ENCODE peak calls at places on chromosomes 11 and 22, in four cellular contexts. L, M, Z and T are unnamed samples.

GRCh38 chr22:19082793-19083192 is 39.4 kb downstream of the DGCR2 start:
- DNase-seq in L (no peak), M (no peak), Z (no peak), T (no peak)

GRCh38 chr11:1129666-1130160 is 28.0 kb upstream of the MUC5AC start:
- DNase-seq in L (no peak), M (no peak), Z (no peak), T (no peak)

GRCh38 chr11:44605068-44605708 is 39.7 kb downstream of the CD82 start:
- DNase-seq in L (no peak), M (no peak), Z (no peak), T (no peak)

GRCh38 chr11:11798586-11799438 is 43.0 kb upstream of the USP47 start:
- DNase-seq in L (peak), M (peak), Z (peak), T (peak)

GRCh38 chr11:65422633-65423515 is at the start of gene NEAT1:
- DNase-seq in L (peak), M (peak), Z (peak), T (peak)

GRCh38 chr22:31637938-31638618 is 23.9 kb downstream of the PISD start:
- DNase-seq in L (peak), M (no peak), Z (no peak), T (no peak)

GRCh38 chr11:125903753-125904659 is at the start of gene DDX25:
- DNase-seq in L (no peak), M (no peak), Z (no peak), T (no peak)

GRCh38 chr11:60077216-60077817 is 11.1 kb upstream of the MS4A2 start:
- DNase-seq in L (no peak), M (no peak), Z (no peak), T (no peak)

GRCh38 chr11:14974723-14975587 is 2.8 kb upstream of the CALCA start:
- DNase-seq in L (peak), M (no peak), Z (peak), T (peak)

GRCh38 chr11:491358-491757 is 15.7 kb downstream of the RNH1 start:
- DNase-seq in L (no peak), M (no peak), Z (no peak), T (no peak)

GRCh38 chr11:94638278-94638901 is 71.2 kb downstream of the PIWIL4 start:
- DNase-seq in L (no peak), M (no peak), Z (no peak), T (no peak)

GRCh38 chr22:23184764-23185113 is 4.4 kb downstream of the BCR start:
- DNase-seq in L (no peak), M (no peak), Z (peak), T (no peak)

GRCh38 chr11:11620966-11621880 is 582 bp downstream of the GALNT18 start:
- DNase-seq in L (no peak), M (peak), Z (peak), T (no peak)

GRCh38 chr11:130260735-130261134 is 54.0 kb downstream of the ZBTB44 start:
- DNase-seq in L (no peak), M (no peak), Z (no peak), T (no peak)

GRCh38 chr11:71240865-71241691 is 11.3 kb downstream of the SHANK2 start:
- DNase-seq in L (peak), M (peak), Z (no peak), T (no peak)

GRCh38 chr22:37021041-37021440 is 1.5 kb downstream of the MPST start:
- DNase-seq in L (no peak), M (no peak), Z (no peak), T (no peak)

GRCh38 chr22:37018086-37018814 is 997 bp downstream of the TST start:
- DNase-seq in L (no peak), M (no peak), Z (no peak), T (no peak)

GRCh38 chr22:37020192-37020479 is 594 bp downstream of the MPST start:
- DNase-seq in L (peak), M (peak), Z (no peak), T (no peak)

GRCh38 chr22:37018815-37019308 is 385 bp downstream of the TST start:
- DNase-seq in L (peak), M (peak), Z (peak), T (peak)

DNA sequence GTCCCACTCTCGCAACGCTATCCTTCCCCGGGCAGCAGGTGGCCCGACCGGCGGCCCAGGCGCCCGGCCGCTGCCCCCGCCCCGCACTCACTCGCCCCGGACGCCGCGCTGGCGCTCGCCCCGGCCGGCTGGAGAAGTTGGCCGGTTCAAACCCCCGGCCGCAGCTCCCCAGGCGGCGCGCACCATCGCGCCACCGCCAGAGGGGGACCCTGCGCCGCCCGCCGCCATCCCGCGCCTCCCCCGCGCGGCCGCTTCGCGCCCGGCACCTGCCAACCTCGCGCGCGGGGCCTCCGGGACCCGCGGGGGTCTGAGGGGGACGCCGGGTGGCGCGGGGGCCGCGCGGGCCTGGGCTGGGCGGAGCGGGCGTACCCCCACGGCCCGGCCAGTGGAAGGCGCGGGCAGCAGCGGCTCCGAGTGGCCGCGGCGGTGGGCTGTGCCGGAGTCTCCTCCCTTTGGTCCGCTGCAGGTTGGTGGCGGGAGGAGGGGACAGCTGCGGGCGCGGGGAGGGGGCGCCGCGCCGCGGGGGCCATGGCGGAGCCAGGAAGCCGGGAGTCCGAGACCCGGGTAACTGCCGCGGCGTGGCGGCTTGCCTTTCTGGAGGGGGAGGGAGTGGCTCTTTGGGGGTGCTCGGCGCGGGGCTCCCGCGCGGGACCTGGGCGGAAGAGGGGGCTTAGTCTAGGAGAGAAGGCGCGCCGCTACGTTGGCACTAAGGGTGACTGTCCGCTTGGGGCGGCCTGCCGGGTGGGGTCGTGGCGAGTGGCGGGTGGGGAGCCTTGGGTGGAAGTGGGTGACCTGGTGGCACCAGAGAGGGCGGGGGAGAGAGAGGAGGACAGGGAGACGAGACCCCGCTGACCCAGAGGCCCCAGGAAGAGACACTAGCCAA is at the start of the genes MPST and TST:
- DNase-seq in L (peak), M (peak), Z (peak), T (peak)
- TF ChIP-seq CTCF in L (no peak), M (no peak), Z (no peak), T (no peak)

DNA sequence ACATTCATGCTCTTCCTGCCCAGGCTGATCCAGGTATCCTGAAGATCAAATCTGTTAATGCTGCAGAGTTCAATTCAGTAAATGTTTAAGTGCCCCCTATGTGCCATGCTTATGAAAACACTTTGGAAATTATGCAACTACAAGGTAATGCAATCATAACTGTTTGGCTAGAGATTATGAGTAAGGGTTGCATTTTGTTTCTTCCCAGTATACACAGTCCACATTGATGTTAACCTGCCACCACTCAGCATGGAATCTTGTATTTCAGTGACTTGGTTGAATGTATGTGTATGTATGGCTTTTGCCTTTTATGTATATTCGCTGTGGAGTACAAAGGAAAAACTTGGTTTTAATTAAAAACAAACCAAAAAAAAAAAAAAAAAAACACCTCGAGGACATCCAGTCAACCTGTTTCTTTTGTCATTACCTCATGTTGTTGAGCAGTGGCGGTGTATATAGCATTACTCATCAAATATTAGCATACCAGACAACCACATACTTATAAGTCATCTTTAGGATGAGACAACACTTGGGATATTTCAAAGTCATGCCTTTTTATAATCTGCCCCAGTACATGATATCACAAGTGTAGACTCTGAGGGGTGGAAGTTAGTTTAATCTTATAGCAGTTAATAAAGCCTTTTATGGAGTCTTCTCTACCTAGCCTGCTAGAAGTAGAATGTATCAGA is 86.1 kb upstream of the HORMAD2 start:
- DNase-seq in L (no peak), M (peak), Z (no peak), T (no peak)
- TF ChIP-seq CTCF in L (no peak), M (no peak), Z (no peak), T (no peak)

GRCh38 chr11:92865352-92865751 is 104.1 kb upstream of the MTNR1B start:
- DNase-seq in L (peak), M (no peak), Z (no peak), T (no peak)

GRCh38 chr11:92859290-92859689 is 110.2 kb upstream of the MTNR1B start:
- DNase-seq in L (no peak), M (no peak), Z (no peak), T (no peak)

GRCh38 chr11:92866679-92867282 is 102.7 kb upstream of the MTNR1B start:
- DNase-seq in L (no peak), M (no peak), Z (no peak), T (no peak)

DNA sequence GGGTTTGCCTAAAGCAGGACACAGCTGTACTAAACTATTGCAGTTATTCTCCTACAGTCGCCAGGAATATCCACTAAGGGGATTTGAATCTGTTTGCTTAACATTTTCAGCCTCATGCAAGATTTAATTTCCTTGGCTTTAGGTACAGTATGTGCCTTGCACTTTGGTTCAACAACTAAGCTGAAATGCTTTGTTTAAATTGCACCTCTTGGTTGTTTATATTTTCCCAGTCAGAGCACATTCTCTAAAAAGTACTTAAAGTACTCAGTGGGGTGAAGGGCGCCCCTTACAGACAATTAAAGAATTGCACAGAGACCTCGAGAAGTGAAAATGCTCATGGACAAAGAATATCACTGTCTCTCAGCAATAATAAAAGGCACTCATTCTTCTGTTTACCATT is 107.8 kb upstream of the MTNR1B start:
- DNase-seq in L (no peak), M (no peak), Z (no peak), T (no peak)
- TF ChIP-seq CTCF in L (no peak), M (no peak), Z (no peak), T (no peak)

GRCh38 chr11:46387919-46388618 is 3.5 kb downstream of the CHRM4 start:
- DNase-seq in L (no peak), M (no peak), Z (peak), T (no peak)

GRCh38 chr11:46390331-46391171 is 1.0 kb downstream of the CHRM4 start:
- DNase-seq in L (no peak), M (no peak), Z (peak), T (no peak)

GRCh38 chr11:46387456-46387855 is 4.1 kb downstream of the CHRM4 start:
- DNase-seq in L (no peak), M (no peak), Z (peak), T (no peak)

GRCh38 chr11:46389450-46390330 is 1.9 kb downstream of the CHRM4 start:
- DNase-seq in L (peak), M (peak), Z (peak), T (no peak)

DNA sequence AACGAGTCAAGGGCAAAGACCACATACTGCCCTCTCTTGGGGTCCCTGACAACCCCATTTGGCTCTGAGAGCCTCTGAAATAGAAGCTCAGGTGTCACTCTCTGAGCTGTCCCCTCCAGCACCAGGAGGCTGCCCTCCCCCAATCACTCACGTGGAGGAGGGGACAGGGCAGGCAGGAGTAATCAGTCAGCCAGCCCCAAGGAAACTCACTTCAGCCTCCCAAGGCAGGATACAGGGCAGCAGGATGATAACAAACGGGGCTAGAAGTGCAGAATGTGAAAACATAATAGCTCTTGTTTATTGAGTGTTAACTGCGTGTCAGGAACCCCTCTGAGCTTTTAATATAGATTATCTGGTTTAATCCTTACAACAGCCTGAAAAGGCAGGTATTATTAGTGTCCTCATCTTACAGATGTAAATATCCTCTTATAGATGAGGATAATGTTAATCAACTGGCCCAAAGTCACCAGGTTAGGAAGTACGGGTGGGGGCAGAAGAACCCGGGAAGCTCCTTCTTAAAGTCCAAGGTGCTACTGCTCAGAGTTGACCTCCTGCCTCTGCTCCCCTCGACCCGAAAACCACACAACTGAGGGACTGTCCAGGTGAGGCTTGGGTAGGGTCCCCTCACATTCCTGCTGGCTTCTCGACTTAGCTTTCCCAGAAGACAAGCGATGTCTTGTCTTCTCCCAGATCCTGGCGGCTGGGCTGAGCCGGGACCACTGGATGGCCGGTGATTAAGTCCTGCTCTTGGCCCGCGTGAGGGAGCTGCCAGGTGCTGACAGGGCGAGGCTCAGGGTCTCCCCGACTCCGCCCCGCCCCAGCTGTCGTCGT is 2.7 kb downstream of the CHRM4 start:
- DNase-seq in L (no peak), M (no peak), Z (peak), T (no peak)
- TF ChIP-seq CTCF in L (no peak), M (no peak), Z (no peak), T (no peak)

GRCh38 chr11:19559746-19560145 is 152.9 kb upstream of the NAV2 start:
- DNase-seq in L (no peak), M (no peak), Z (no peak), T (no peak)
- TF ChIP-seq CTCF in L (no peak), M (no peak), Z (no peak), T (no peak)

DNA sequence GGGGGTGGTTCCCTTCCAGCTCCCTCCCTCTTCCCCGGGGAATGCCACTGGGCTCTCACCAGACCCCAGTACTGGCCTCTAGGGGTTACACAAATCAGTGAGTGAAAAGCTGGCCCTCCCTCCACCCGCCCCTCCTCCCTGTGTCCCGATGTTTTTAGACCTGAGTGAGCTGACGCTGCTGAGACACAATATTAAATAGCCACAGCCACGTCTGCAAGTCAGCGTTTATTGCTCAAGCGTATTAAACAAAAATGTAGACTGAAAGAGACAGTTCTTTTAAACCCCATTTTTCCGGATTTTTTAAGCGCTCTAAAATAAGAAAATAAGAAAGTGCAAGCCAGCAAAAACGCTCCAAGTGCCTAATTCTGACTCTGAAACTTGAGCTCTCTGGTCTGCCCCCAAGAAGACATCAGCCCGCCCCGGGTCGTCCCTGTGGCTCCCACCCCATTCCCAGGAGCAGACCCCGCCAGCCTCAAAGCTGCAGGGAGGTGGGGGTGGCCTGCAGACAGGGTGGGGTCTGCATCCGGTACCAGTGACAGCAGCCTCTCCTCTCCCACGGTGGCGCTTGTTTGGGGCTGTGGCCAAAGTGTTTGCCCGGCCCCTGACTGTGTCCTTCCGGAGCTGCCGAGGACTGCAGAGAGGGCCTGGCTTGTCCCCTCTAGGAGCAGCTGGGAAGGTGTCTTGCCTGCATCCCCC is 1.2 kb upstream of the TTLL8 start:
- DNase-seq in L (no peak), M (peak), Z (peak), T (no peak)
- TF ChIP-seq CTCF in L (no peak), M (no peak), Z (peak), T (no peak)

GRCh38 chr11:132126973-132127900 is 756.8 kb downstream of the NTM start:
- DNase-seq in L (peak), M (peak), Z (peak), T (no peak)
- TF ChIP-seq CTCF in L (peak), M (peak), Z (peak), T (peak)